ENCODE peak calls at places on chromosomes 7 and 10, in nine cellular contexts. U, P, R, M, N, Q, F, H and V are unnamed samples.

GRCh38 chr10:97853006-97853405 is 3.4 kb downstream of the GOLGA7B start:
- DNase-seq in F (no peak), N (no peak), M (no peak), Q (no peak), P (peak), R (no peak), U (no peak), H (no peak), V (no peak)

GRCh38 chr10:118832242-118832651 is 77.5 kb upstream of the CACUL1 start:
- DNase-seq in U (no peak), M (no peak), H (no peak), R (peak), F (no peak), P (peak), Q (no peak), N (no peak), V (no peak)

GRCh38 chr7:132756482-132756990 is 180.3 kb upstream of the PLXNA4 start:
- DNase-seq in F (no peak), H (no peak), N (no peak), M (no peak), Q (no peak), R (peak), P (no peak), U (no peak), V (no peak)

GRCh38 chr10:91190876-91191580 is 29.4 kb upstream of the PCGF5 start:
- DNase-seq in P (peak), Q (no peak), H (no peak), M (no peak), U (no peak), N (no peak), F (no peak), R (no peak), V (no peak)

GRCh38 chr7:36939816-36940215 is 215.5 kb upstream of the AOAH start:
- DNase-seq in M (no peak), U (no peak), R (no peak), Q (no peak), N (no peak), H (no peak), F (no peak), P (no peak), V (no peak)

GRCh38 chr7:23600251-23600650 is 3.1 kb downstream of the CCDC126 start:
- DNase-seq in N (no peak), H (no peak), Q (no peak), F (no peak), U (no peak), M (no peak), R (no peak), P (no peak), V (no peak)

GRCh38 chr10:11358046-11358445 is 253.4 kb downstream of the USP6NL start:
- DNase-seq in H (no peak), F (no peak), R (no peak), U (no peak), P (no peak), N (no peak), Q (no peak), M (no peak), V (no peak)

GRCh38 chr7:93374345-93374940 is 142.3 kb downstream of the VPS50 start:
- DNase-seq in M (peak), R (peak), Q (peak), H (peak), P (peak), N (no peak), U (no peak), F (peak), V (no peak)

GRCh38 chr10:63633677-63634487 is 112.7 kb downstream of the REEP3 start:
- DNase-seq in P (peak), R (peak), H (peak), M (no peak), N (no peak), Q (no peak), F (no peak), U (no peak), V (no peak)